ENCODE peak calls at places on chromosomes 11 and 22, in four cellular contexts. E, X, U and F are unnamed samples.

GRCh38 chr11:83124631-83125424 is 32.1 kb upstream of the PCF11 start:
- DNase-seq in E (no peak), X (no peak), U (no peak), F (no peak)

GRCh38 chr11:115869780-115870431 is 365.7 kb upstream of the CADM1 start:
- DNase-seq in E (no peak), X (no peak), U (no peak), F (peak; percentile 53)

GRCh38 chr11:57324154-57324885 is 432 bp downstream of the TNKS1BP1 start:
- DNase-seq in E (peak; percentile 73), X (no peak), U (no peak), F (peak; percentile 50)

GRCh38 chr22:27749597-27750225 is 51.8 kb downstream of the MN1 start:
- DNase-seq in E (peak; percentile 78), X (no peak), U (no peak), F (no peak)

GRCh38 chr11:30560345-30561106 is 25.6 kb downstream of the MPPED2 start:
- DNase-seq in E (no peak), X (no peak), U (no peak), F (no peak)

GRCh38 chr11:96324912-96325311 is 18.1 kb downstream of the MAML2 start:
- DNase-seq in E (peak; percentile 76), X (no peak), U (no peak), F (peak; percentile 16)

GRCh38 chr11:130995266-130995665 is 79.0 kb upstream of the SNX19 start:
- DNase-seq in E (no peak), X (no peak), U (no peak), F (no peak)

GRCh38 chr11:93031386-93031785 is 61.9 kb downstream of the MTNR1B start:
- DNase-seq in E (peak; percentile 74), X (no peak), U (no peak), F (no peak)

GRCh38 chr11:76279651-76280050 is 73.3 kb upstream of the WNT11 start:
- DNase-seq in E (no peak), X (no peak), U (no peak), F (no peak)

GRCh38 chr22:37905534-37906363 is at the start of gene MICALL1:
- DNase-seq in E (peak; percentile 91), X (peak; percentile 80), U (peak; percentile 35), F (peak; percentile 89)

GRCh38 chr22:39212721-39213376 is 31.9 kb downstream of the PDGFB start:
- DNase-seq in E (no peak), X (no peak), U (no peak), F (peak; percentile 42)

GRCh38 chr11:68933605-68934320 is 30.1 kb downstream of the IGHMBP2 start:
- DNase-seq in E (no peak), X (no peak), U (no peak), F (no peak)

GRCh38 chr11:113085446-113085845 is 124.2 kb downstream of the NCAM1 start:
- DNase-seq in E (no peak), X (no peak), U (no peak), F (no peak)

GRCh38 chr11:93668171-93668570 is 6.7 kb downstream of the CEP295 start:
- DNase-seq in E (no peak), X (no peak), U (no peak), F (no peak)

GRCh38 chr11:73538381-73538872 is 59.5 kb downstream of the FAM168A start:
- DNase-seq in E (peak; percentile 41), X (peak; percentile 74), U (peak; percentile 25), F (no peak)

GRCh38 chr11:9003573-9004309 is at the start of gene NRIP3:
- DNase-seq in E (peak; percentile 81), X (no peak), U (peak; percentile 89), F (peak; percentile 70)

GRCh38 chr11:1055990-1056771 is 18.5 kb upstream of the MUC2 start:
- DNase-seq in E (no peak), X (no peak), U (peak; percentile 12), F (no peak)

GRCh38 chr11:1042626-1043562 is 6.4 kb upstream of the MUC6 start:
- DNase-seq in E (no peak), X (no peak), U (no peak), F (no peak)

GRCh38 chr11:88535266-88535665 is 197.7 kb upstream of the CTSC start:
- DNase-seq in E (peak; percentile 39), X (no peak), U (no peak), F (no peak)

GRCh38 chr11:82776377-82776776 is 42.7 kb upstream of the FAM181B start:
- DNase-seq in E (no peak), X (no peak), U (no peak), F (no peak)

GRCh38 chr11:5809122-5809519 is 397 bp downstream of the OR52N2 start:
- DNase-seq in E (peak; percentile 31), X (peak; percentile 25), U (no peak), F (no peak)

GRCh38 chr11:14254533-14255530 is 104.2 kb downstream of the RRAS2 start:
- DNase-seq in E (peak; percentile 45), X (no peak), U (no peak), F (no peak)

GRCh38 chr11:120637131-120637530 is 125.6 kb downstream of the GRIK4 start:
- DNase-seq in E (no peak), X (no peak), U (no peak), F (no peak)

GRCh38 chr11:63901660-63902059 is 15.3 kb downstream of the RCOR2 start:
- DNase-seq in E (peak; percentile 45), X (no peak), U (peak; percentile 37), F (no peak)

GRCh38 chr11:46112961-46113617 is 8.2 kb downstream of the PHF21A start:
- DNase-seq in E (peak; percentile 85), X (peak; percentile 61), U (peak; percentile 26), F (no peak)

GRCh38 chr11:131745405-131745804 is 375.0 kb downstream of the NTM start:
- DNase-seq in E (peak; percentile 92), X (no peak), U (no peak), F (peak; percentile 41)

GRCh38 chr11:111531156-111531555 is 9.4 kb upstream of the LAYN start:
- DNase-seq in E (peak; percentile 66), X (no peak), U (no peak), F (no peak)

GRCh38 chr22:37661160-37661924 is 2.8 kb downstream of the PDXP start:
- DNase-seq in E (peak; percentile 85), X (no peak), U (peak; percentile 57), F (no peak)

DNA sequence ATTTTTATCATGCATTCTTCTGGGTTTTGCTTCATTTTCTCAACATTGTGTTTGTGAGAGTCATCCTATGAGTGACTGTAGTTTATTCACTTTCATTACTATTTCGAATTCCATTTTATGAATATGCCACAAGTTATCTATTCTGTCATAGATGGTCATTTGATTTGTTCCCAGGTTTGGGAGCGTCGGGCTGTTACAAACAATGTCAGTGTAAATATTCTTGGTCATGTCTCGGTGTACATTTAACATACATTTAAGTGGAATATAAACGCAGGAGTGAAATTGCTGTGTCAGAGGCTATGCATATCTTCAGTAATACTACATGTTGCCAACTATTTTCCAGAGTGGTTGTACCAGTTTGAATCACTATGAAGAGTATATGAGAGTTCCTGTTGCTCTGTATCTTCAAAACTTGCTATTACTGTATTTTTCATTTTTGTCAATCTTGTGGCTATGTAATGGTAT is 2.4 kb downstream of the TRIM44 start:
- DNase-seq in E (peak; percentile 35), X (no peak), U (no peak), F (no peak)
- H3K4me3 ChIP-seq in E (peak overlapping the region; percentile 96), X (no peak overlapping the region), U (no peak overlapping the region), F (no peak overlapping the region)

DNA sequence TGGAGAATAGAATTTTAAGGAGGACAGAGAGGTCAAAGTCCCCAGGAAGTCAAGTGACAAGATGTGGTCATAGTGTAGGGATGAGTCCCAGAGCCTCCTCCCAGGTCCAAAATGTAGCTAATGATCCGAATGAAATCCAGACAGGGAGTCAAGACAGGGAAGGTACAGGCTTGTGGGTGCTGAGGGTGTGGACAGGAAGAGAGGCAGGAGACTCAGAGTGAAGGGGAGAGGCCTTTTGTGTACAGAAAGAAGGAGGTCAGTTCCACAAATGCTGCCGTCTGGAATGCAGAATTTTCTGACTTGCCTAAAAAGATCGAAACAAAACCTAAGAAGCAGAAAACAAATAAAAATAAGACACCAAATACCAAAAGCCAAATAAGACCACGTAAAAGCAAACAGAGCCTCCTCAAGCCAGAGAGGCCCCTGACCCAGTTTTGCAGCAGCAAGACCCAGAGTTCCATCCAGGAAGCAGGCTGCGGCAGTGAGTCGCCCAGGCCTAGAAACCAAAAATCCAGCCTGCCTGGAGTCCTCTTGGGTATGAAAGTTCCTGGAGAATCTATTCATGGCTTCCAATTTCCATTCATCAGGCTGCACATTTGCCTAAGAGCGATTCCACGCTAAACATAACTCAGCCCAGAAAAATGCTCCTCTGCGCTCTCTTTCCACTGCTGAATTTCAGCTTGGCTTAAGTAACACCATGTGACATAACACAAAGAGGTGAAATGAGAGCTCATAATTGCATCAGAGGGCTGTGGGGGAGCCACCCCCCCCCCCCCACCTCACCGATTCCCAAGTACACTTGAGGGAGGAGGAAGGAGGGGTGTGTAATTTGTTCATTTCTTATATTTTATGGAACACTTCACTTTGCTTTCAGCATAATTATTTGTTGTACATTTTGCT is 71.1 kb downstream of the KIRREL3 start:
- DNase-seq in E (peak; percentile 86), X (no peak), U (no peak), F (no peak)
- H3K27me3 ChIP-seq in E (no peaks in the 10 kb centered on the region), X (no peaks in the 10 kb centered on the region), U (no peaks in the 10 kb centered on the region), F (no peaks in the 10 kb centered on the region)

GRCh38 chr22:43996981-43997265 is 27.2 kb upstream of the PARVB start:
- DNase-seq in E (no peak), X (no peak), U (no peak), F (no peak)

GRCh38 chr22:43995057-43995685 is 28.9 kb upstream of the PARVB start:
- DNase-seq in E (no peak), X (no peak), U (no peak), F (no peak)

GRCh38 chr22:43996170-43996980 is 27.7 kb upstream of the PARVB start:
- DNase-seq in E (no peak), X (peak; percentile 50), U (peak; percentile 69), F (no peak)

GRCh38 chr22:43994416-43994815 is 29.7 kb upstream of the PARVB start:
- DNase-seq in E (no peak), X (no peak), U (no peak), F (no peak)

GRCh38 chr22:43995798-43996169 is 28.3 kb upstream of the PARVB start:
- DNase-seq in E (no peak), X (no peak), U (no peak), F (no peak)
- H3K4me3 ChIP-seq in E (no peak overlapping the region), X (peak overlapping the region; percentile 75), U (peak overlapping the region; percentile 67), F (no peak overlapping the region)

GRCh38 chr22:46149493-46149997 is 781 bp upstream of the PPARA start:
- DNase-seq in E (peak; percentile 54), X (peak; percentile 35), U (peak; percentile 48), F (no peak)
- H3K27me3 ChIP-seq in E (no peaks in the 10 kb centered on the region), X (peaks cover 8% of the 10 kb centered on the region), U (no peaks in the 10 kb centered on the region), F (peaks cover 17% of the 10 kb centered on the region)

DNA sequence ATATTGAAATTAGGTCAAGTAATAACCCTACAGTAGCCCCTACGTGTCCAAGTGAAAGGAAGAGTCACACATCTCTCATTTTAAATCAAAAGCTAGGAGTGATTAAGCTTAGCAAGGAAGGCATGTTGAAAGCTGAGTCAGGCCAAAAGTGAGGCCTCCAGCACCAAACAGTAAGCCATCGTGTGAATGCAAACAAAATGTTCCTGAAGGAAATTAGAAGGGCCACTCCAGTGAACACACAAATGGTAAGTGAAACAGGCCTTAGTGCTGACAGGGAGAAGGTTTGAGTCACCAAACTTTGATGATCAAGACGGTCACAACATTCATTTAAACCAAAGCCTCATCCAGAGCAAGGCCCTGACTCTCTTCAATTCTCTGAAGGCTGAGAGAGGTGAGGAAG is 127.2 kb downstream of the SHANK2 start:
- DNase-seq in E (no peak), X (no peak), U (no peak), F (no peak)
- H3K4me3 ChIP-seq in E (no peak overlapping the region), X (no peak overlapping the region), U (no peak overlapping the region), F (no peak overlapping the region)

GRCh38 chr22:47357493-47357892 is 595.0 kb downstream of the TBC1D22A start:
- DNase-seq in E (no peak), X (no peak), U (no peak), F (no peak)
- H3K27me3 ChIP-seq in E (peaks cover 4% of the 10 kb centered on the region), X (no peaks in the 10 kb centered on the region), U (no peaks in the 10 kb centered on the region), F (no peaks in the 10 kb centered on the region)

GRCh38 chr11:48109046-48109666 is 107.5 kb upstream of the OR4B1 start:
- DNase-seq in E (peak; percentile 68), X (peak; percentile 63), U (no peak), F (no peak)
- H3K4me3 ChIP-seq in E (no peak overlapping the region), X (peak overlapping the region; percentile 39), U (peak overlapping the region; percentile 40), F (no peak overlapping the region)